ENCODE peak calls at places on chromosomes 13 and 19, in nine cellular contexts. U is upper lobe of right lung; J is fibroblast of lung; B is CD4-positive, alpha-beta T cell; Q is MM.1S; V is right lobe of liver; H is psoas muscle; I is lower lobe of right lung; T is tibial artery. A is an unnamed sample.

GRCh38 chr13:28267495-28267894 is 129.2 kb downstream of the PAN3 start:
- DNase-seq in V (no peak), T (no peak), H (no peak), B (no peak), Q (no peak), U (no peak), J (no peak), I (no peak), A (no peak)

GRCh38 chr19:36267061-36267845 is 52.3 kb downstream of the ZNF146 start:
- DNase-seq in U (no peak), J (no peak), I (no peak), H (no peak), T (no peak), V (no peak), B (no peak), Q (no peak), A (no peak)

GRCh38 chr13:107258599-107259187 is 690.8 kb upstream of the ARGLU1 start:
- DNase-seq in Q (no peak), I (no peak), B (no peak), H (no peak), V (no peak), J (peak), U (no peak), T (no peak), A (no peak)

GRCh38 chr13:30364133-30364532 is 56.8 kb upstream of the KATNAL1 start:
- DNase-seq in I (no peak), H (no peak), U (no peak), Q (no peak), B (no peak), V (no peak), T (no peak), J (peak), A (no peak)

GRCh38 chr19:35708391-35708790 is 4.0 kb downstream of the ZBTB32 start:
- DNase-seq in U (no peak), B (no peak), J (no peak), V (no peak), I (no peak), H (no peak), T (no peak), Q (no peak), A (no peak)

GRCh38 chr13:110496281-110496680 is 65.2 kb downstream of the RAB20 start:
- DNase-seq in B (no peak), Q (no peak), I (no peak), J (no peak), H (no peak), V (no peak), U (no peak), T (no peak), A (no peak)

GRCh38 chr19:30783936-30784335 is 411.8 kb downstream of the ZNF536 start:
- DNase-seq in U (no peak), Q (no peak), H (no peak), V (no peak), T (no peak), J (no peak), I (no peak), B (no peak), A (no peak)

GRCh38 chr13:72122661-72123060 is 255.7 kb upstream of the DACH1 start:
- DNase-seq in U (no peak), H (no peak), B (no peak), J (no peak), I (no peak), Q (no peak), V (no peak), T (no peak), A (no peak)

GRCh38 chr13:35512271-35512920 is 35.9 kb upstream of the MAB21L1 start:
- DNase-seq in I (no peak), B (no peak), T (no peak), V (no peak), U (no peak), J (peak), H (peak), Q (no peak), A (no peak)

GRCh38 chr13:69595181-69595580 is 512.4 kb upstream of the ATXN8OS start:
- DNase-seq in T (no peak), I (no peak), V (no peak), H (no peak), U (no peak), B (no peak), J (no peak), Q (no peak), A (no peak)

GRCh38 chr13:33004454-33004853 is 11.8 kb upstream of the KL start:
- DNase-seq in Q (no peak), V (no peak), U (no peak), J (no peak), H (peak), T (peak), I (no peak), B (no peak), A (no peak)

GRCh38 chr13:33000365-33000764 is 15.9 kb upstream of the KL start:
- DNase-seq in B (no peak), H (no peak), J (no peak), T (no peak), I (no peak), Q (no peak), U (no peak), V (no peak), A (no peak)

GRCh38 chr13:33007237-33007636 is 9.0 kb upstream of the KL start:
- DNase-seq in I (no peak), Q (no peak), B (no peak), T (no peak), V (no peak), J (no peak), H (no peak), U (no peak), A (no peak)

GRCh38 chr13:33006646-33007045 is 9.6 kb upstream of the KL start:
- DNase-seq in J (peak), Q (no peak), H (no peak), B (no peak), T (no peak), I (no peak), V (no peak), U (no peak), A (no peak)

DNA sequence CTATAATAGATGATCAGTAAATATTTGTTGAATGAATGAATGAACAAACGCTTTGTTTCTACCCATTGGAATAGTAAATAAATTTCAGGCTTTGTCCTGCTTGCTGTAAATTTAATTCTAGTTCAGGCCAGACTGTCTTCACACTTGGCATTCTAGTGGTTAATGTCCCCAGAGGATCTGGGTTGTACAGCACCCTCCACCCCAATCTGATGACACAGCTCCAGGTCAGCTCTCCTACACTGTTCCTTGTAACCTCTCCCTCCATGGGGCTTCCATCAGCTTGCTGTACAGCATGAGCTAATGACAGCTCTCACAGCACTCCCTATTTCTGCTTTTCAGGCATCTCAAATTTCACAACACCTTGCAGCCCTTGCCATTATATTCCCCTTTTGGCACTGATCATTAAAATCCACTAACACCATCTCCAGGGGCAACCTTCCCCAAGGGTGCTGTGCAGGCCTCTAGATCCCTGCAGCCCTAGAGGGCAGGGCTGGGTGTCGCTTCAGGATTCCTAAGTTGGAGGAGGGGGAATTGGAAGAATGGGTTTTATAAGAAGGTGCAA is 12.7 kb upstream of the KL start:
- DNase-seq in Q (no peak), J (no peak), H (no peak), V (no peak), T (no peak), B (no peak), I (no peak), U (no peak), A (no peak)
- TF ChIP-seq CTCF in Q (no peak), J (no peak), H (no peak), V (no peak), T (no peak), B (no peak), I (no peak), U (no peak), A (no peak)

DNA sequence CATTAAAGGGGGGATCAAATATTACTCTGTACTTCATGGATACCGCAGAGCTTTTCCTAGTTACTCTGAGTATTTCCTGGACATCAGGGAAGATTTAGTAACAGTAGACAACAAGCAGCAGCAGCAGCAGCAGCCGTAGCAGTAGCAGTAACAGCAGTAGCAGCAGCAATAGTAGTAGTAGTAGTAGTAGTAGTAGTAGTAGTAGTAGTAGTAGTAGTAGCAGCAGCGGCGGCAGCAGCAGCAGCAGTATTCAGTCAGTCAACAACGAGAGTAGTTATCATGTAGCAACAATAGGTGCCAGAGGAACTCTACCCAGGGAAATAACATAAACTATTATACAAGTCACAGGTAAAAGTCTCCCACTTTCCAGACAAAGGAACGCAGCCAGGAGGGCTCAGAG is 1.1 kb upstream of the DOCK9 start:
- DNase-seq in I (no peak), U (no peak), B (no peak), Q (no peak), T (no peak), V (no peak), J (no peak), H (no peak), A (no peak)
- H3K27ac ChIP-seq in I (no peak), U (peak), B (no peak), Q (no peak), T (no peak), V (no peak), J (no peak), H (no peak), A (no peak)

GRCh38 chr13:42883771-42884170 is 102.4 kb downstream of the FAM216B start:
- DNase-seq in U (no peak), V (no peak), I (no peak), Q (no peak), B (no peak), H (peak), J (peak), T (no peak), A (no peak)
- TF ChIP-seq CTCF in U (no peak), V (no peak), I (no peak), Q (no peak), B (no peak), H (peak), J (no peak), T (no peak), A (no peak)

GRCh38 chr13:80361883-80362327 is 21.0 kb upstream of the SPRY2 start:
- DNase-seq in V (no peak), I (no peak), T (no peak), J (no peak), H (no peak), Q (peak), B (no peak), U (no peak), A (peak)
- H3K27ac ChIP-seq in V (no peak), I (no peak), T (no peak), J (no peak), H (no peak), Q (no peak), B (no peak), U (no peak), A (no peak)

DNA sequence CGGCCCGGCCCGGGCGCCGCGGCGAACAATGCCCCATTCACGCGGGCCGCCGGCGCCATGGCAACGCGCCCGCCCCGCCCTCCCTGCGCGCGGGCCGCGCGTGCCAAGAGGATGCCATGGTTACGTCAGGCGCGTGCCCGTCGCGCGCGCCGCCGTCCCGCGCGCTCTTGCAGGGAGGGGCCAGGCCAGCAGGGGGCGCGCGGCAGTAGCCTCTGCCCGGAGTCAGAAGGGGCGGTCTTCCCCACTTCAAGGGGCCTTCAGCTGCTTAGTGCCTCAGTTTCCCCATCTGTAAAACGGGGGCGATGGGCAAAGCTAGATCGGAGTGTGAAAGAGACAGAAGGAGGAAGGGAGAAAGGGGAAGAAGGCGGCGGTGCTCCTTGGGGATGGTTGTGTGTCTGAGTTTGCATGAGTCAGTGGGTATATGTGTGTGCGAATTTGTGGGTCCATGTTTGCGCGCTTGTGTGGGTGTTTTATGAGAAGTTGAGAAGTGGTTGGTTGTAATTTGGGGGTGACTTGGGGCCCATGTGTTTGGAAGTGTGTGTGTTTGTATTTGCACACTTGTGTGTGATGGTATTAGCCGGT is 11.6 kb upstream of the NFIX start:
- DNase-seq in I (peak), Q (peak), H (peak), U (peak), V (peak), J (peak), B (peak), T (peak), A (peak)
- TF ChIP-seq CTCF in I (peak), Q (peak), H (peak), U (peak), V (peak), J (peak), B (peak), T (peak), A (peak)

DNA sequence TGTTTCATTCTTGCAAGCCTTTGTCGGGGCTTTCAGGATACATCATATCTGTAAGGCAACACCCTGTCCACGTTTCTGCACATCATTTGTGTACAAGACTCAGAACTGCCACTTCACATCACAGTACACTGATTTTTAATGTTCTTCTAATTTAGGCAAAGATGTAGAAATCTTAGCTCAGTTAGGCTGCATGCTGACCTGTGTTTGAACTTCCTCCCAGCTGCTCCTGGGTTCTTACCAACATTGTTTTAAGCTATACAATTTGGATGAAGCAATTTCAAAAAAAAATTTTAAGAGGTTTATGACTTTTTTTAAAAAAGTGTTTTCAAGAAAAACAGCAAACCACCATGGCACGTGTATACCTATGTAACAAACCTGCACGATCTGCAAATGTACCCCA is 1047.9 kb upstream of the SLC10A2 start:
- DNase-seq in V (no peak), B (no peak), H (no peak), U (no peak), I (no peak), Q (no peak), T (no peak), J (no peak), A (no peak)
- H3K27ac ChIP-seq in V (no peak), B (no peak), H (no peak), U (no peak), I (no peak), Q (no peak), T (no peak), J (no peak), A (no peak)

GRCh38 chr19:49691243-49692101 is 556 bp downstream of the CPT1C start:
- DNase-seq in B (no peak), H (peak), I (peak), U (no peak), J (peak), Q (no peak), T (peak), V (no peak), A (no peak)

GRCh38 chr19:49689133-49690072 is at the start of gene ADM5:
- DNase-seq in U (peak), H (peak), J (no peak), I (peak), Q (no peak), B (no peak), V (peak), T (no peak), A (no peak)

GRCh38 chr19:49690656-49691242 is at the start of gene CPT1C:
- DNase-seq in U (peak), T (peak), V (peak), Q (no peak), J (peak), I (peak), B (no peak), H (peak), A (no peak)

GRCh38 chr19:49690073-49690655 is 752 bp upstream of the CPT1C start:
- DNase-seq in H (no peak), U (no peak), B (no peak), Q (no peak), T (no peak), J (no peak), V (no peak), I (no peak), A (no peak)

GRCh38 chr19:49692102-49692599 is 1.2 kb downstream of the CPT1C start:
- DNase-seq in B (no peak), T (no peak), I (no peak), V (no peak), J (no peak), U (no peak), H (no peak), Q (no peak), A (no peak)
- TF ChIP-seq CTCF in B (no peak), T (no peak), I (no peak), V (no peak), J (no peak), U (no peak), H (no peak), Q (no peak), A (no peak)

GRCh38 chr13:82647540-82647939 is 1234.7 kb downstream of the SLITRK1 start:
- DNase-seq in T (no peak), J (no peak), I (no peak), V (no peak), U (no peak), H (no peak), B (no peak), Q (no peak), A (no peak)
- H3K27ac ChIP-seq in T (no peak), J (no peak), I (no peak), V (no peak), U (no peak), H (no peak), B (no peak), Q (no peak), A (no peak)

GRCh38 chr19:7371001-7371400 is 22.3 kb downstream of the ARHGEF18 start:
- DNase-seq in V (no peak), H (peak), T (no peak), I (no peak), Q (no peak), U (no peak), J (no peak), B (no peak), A (no peak)

GRCh38 chr19:7368456-7368855 is 19.7 kb downstream of the ARHGEF18 start:
- DNase-seq in T (no peak), B (no peak), Q (no peak), H (peak), J (no peak), U (no peak), I (no peak), V (no peak), A (no peak)

GRCh38 chr19:7363225-7363624 is 14.5 kb downstream of the ARHGEF18 start:
- DNase-seq in B (no peak), V (no peak), H (no peak), I (no peak), T (no peak), Q (no peak), U (no peak), J (no peak), A (no peak)

GRCh38 chr19:7370546-7370945 is 21.8 kb downstream of the ARHGEF18 start:
- DNase-seq in Q (no peak), H (no peak), B (no peak), T (no peak), J (no peak), U (no peak), V (no peak), I (no peak), A (no peak)

GRCh38 chr19:7366701-7367420 is 18.1 kb downstream of the ARHGEF18 start:
- DNase-seq in H (no peak), I (no peak), V (no peak), B (no peak), J (peak), U (no peak), Q (peak), T (no peak), A (peak)
- TF ChIP-seq CTCF in H (peak), I (peak), V (peak), B (peak), J (peak), U (peak), Q (peak), T (peak), A (peak)

A was measured in OCI-LY7.